ENCODE peak calls at places on chromosomes 13 and 19, in four cellular contexts. R is GM12891, D is GM12878, S is K562. T is an unnamed sample.

GRCh38 chr13:49354719-49355118 is 89.1 kb downstream of the CAB39L start:
- DNase-seq in R (no peak), D (no peak), S (no peak), T (no peak)

GRCh38 chr19:30556230-30556711 is 184.1 kb downstream of the ZNF536 start:
- DNase-seq in R (no peak), D (no peak), S (no peak), T (no peak)

GRCh38 chr19:39870171-39870971 is 24.2 kb upstream of the FBL start:
- DNase-seq in R (no peak), D (no peak), S (no peak), T (no peak)

GRCh38 chr19:995051-995827 is 5.0 kb upstream of the GRIN3B start:
- DNase-seq in R (no peak), D (no peak), S (no peak), T (no peak)

GRCh38 chr19:33819875-33820781 is 23.5 kb downstream of the KCTD15 start:
- DNase-seq in R (no peak), D (no peak), S (peak), T (peak)

GRCh38 chr13:113967729-113968462 is 6.0 kb downstream of the C13orf46 start:
- DNase-seq in R (no peak), D (no peak), S (no peak), T (no peak)

GRCh38 chr19:31418055-31418454 is 68.8 kb upstream of the TSHZ3 start:
- DNase-seq in R (no peak), D (no peak), S (no peak), T (no peak)

GRCh38 chr19:45955905-45956608 is 17.6 kb downstream of the NOVA2 start:
- DNase-seq in R (no peak), D (no peak), S (no peak), T (no peak)

GRCh38 chr19:12843999-12844732 is 5.9 kb downstream of the MAST1 start:
- DNase-seq in R (no peak), D (no peak), S (no peak), T (no peak)

GRCh38 chr13:49731766-49732165 is 40.5 kb upstream of the EBPL start:
- DNase-seq in R (no peak), D (no peak), S (no peak), T (no peak)

GRCh38 chr13:51559916-51560315 is 24.3 kb upstream of the WDFY2 start:
- DNase-seq in R (no peak), D (no peak), S (no peak), T (peak)

GRCh38 chr13:84366484-84366883 is 484.2 kb upstream of the SLITRK1 start:
- DNase-seq in R (no peak), D (no peak), S (no peak), T (no peak)
- TF ChIP-seq SPI1 in R (no peak), D (no peak), S (no peak), T (no peak)

GRCh38 chr19:6925801-6926751 is 38.7 kb downstream of the ADGRE1 start:
- DNase-seq in R (no peak), D (peak), S (no peak), T (no peak)
- TF ChIP-seq SPI1 in R (no peak), D (no peak), S (no peak), T (no peak)

DNA sequence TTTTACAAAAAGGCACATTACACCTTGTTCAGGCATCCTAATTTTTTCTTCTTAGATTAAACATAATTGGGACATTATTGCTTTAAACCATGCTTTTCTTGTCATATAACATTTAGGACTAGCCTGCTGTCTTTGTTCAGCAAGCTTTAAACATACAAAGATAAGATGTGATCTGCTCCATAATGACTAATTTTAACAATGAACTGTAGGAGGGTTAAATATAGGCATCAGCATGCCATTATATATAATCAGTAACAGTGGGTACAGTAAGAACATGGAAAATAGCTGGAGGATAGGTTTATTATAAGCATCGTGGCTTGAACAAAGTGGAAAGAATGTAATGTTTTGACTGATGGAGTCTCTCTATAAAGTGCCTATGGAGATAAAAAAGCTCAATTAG is 661.7 kb downstream of the SLITRK6 start:
- DNase-seq in R (no peak), D (no peak), S (no peak), T (no peak)
- TF ChIP-seq SPI1 in R (no peak), D (no peak), S (no peak), T (no peak)

GRCh38 chr13:25330541-25330940 is 29.1 kb downstream of the NUP58 start:
- DNase-seq in R (no peak), D (no peak), S (no peak), T (no peak)

GRCh38 chr13:25324100-25324499 is 22.7 kb downstream of the NUP58 start:
- DNase-seq in R (no peak), D (no peak), S (no peak), T (no peak)

GRCh38 chr13:25329706-25330105 is 28.3 kb downstream of the NUP58 start:
- DNase-seq in R (no peak), D (no peak), S (no peak), T (peak)
- TF ChIP-seq SPI1 in R (no peak), D (no peak), S (no peak), T (no peak)

GRCh38 chr13:101289764-101290163 is 126.5 kb downstream of the NALCN start:
- DNase-seq in R (no peak), D (no peak), S (no peak), T (no peak)
- TF ChIP-seq SPI1 in R (no peak), D (no peak), S (no peak), T (no peak)

DNA sequence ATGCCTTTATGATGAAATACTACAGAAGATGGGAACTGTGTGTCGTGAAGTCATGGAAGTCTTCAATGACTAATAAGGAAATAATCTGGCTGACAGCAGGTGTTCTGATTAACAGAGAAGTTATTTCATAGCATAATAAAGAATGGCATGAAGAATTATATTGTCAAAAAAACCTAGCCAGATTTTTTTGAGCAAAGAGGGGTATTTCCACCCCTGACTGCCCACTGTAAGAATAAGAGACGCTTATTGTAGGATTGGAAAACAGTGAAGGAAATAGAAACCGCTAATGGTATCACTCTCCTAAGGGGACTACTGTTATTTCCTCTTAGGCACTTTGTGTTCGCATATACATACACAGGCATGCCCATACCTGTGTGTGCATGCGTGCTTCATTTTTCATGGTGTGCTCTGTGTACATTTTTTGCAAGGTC is 318.7 kb downstream of the SHISA2 start:
- DNase-seq in R (no peak), D (no peak), S (no peak), T (no peak)
- TF ChIP-seq SPI1 in R (no peak), D (no peak), S (no peak), T (no peak)

GRCh38 chr13:98103942-98104880 is 38.7 kb upstream of the FARP1 start:
- DNase-seq in R (no peak), D (no peak), S (no peak), T (no peak)
- TF ChIP-seq SPI1 in R (no peak), D (no peak), S (no peak), T (no peak)

GRCh38 chr19:44236384-44236783 is 23.3 kb upstream of the ZNF233 start:
- DNase-seq in R (no peak), D (no peak), S (no peak), T (no peak)
- TF ChIP-seq SPI1 in R (no peak), D (no peak), S (no peak), T (no peak)

GRCh38 chr13:44259045-44260042 is 114.3 kb upstream of the SERP2 start:
- DNase-seq in R (peak), D (peak), S (peak), T (peak)
- TF ChIP-seq SPI1 in R (peak), D (peak), S (peak), T (peak)

T was measured in HL-60.